ENCODE peak calls at places on chromosomes 11 and 22, in five cellular contexts. H is HepG2, D is osteoblast, F is GM23248, L is DND-41. K is an unnamed sample.

GRCh38 chr11:65593518-65594414 is 1.8 kb downstream of the KCNK7 start:
- DNase-seq in H (no peak), D (peak; percentile 98), F (no peak), L (peak; percentile 59), K (peak; percentile 57)

GRCh38 chr11:1225386-1226225 is 2.7 kb downstream of the MUC5B start:
- DNase-seq in H (no peak), D (peak; percentile 88), F (no peak), L (no peak), K (no peak)

GRCh38 chr11:94593030-94593429 is 25.9 kb downstream of the PIWIL4 start:
- DNase-seq in H (no peak), D (peak; percentile 58), F (peak; percentile 80), L (no peak), K (peak; percentile 3)

GRCh38 chr11:2521081-2521480 is 76.3 kb downstream of the KCNQ1 start:
- DNase-seq in H (no peak), D (peak; percentile 45), F (no peak), L (no peak), K (no peak)

GRCh38 chr11:130738618-130739017 is 177.7 kb downstream of the SNX19 start:
- DNase-seq in H (no peak), D (no peak), F (peak; percentile 59), L (no peak), K (peak; percentile 46)

GRCh38 chr22:48185071-48185470 is 1422.6 kb downstream of the TBC1D22A start:
- DNase-seq in H (no peak), D (no peak), F (no peak), L (no peak), K (no peak)

GRCh38 chr22:50301581-50301991 is 5.9 kb downstream of the PLXNB2 start:
- DNase-seq in H (no peak), D (no peak), F (no peak), L (no peak), K (no peak)

GRCh38 chr11:64711944-64712306 is 11.1 kb downstream of the NRXN2 start:
- DNase-seq in H (no peak), D (peak; percentile 77), F (no peak), L (no peak), K (no peak)

GRCh38 chr11:71486320-71486719 is 33.3 kb downstream of the NADSYN1 start:
- DNase-seq in H (no peak), D (no peak), F (no peak), L (no peak), K (no peak)

GRCh38 chr22:17921871-17922821 is 102.2 kb downstream of the MICAL3 start:
- DNase-seq in H (peak; percentile 45), D (peak; percentile 75), F (no peak), L (no peak), K (no peak)

GRCh38 chr11:68039526-68040086 is 781 bp downstream of the TCIRG1 start:
- DNase-seq in H (peak; percentile 63), D (peak; percentile 92), F (peak; percentile 30), L (no peak), K (no peak)

GRCh38 chr11:92628401-92629292 is 340.8 kb upstream of the MTNR1B start:
- DNase-seq in H (no peak), D (peak; percentile 58), F (peak; percentile 50), L (no peak), K (no peak)

GRCh38 chr11:62707277-62707771 is at the start of the genes BSCL2 and GNG3:
- DNase-seq in H (no peak), D (no peak), F (no peak), L (peak; percentile 40), K (no peak)

GRCh38 chr11:16226245-16226644 is 130.1 kb downstream of the SOX6 start:
- DNase-seq in H (peak; percentile 56), D (no peak), F (no peak), L (no peak), K (peak; percentile 67)

GRCh38 chr11:83403990-83404389 is 117.8 kb upstream of the CCDC90B start:
- DNase-seq in H (no peak), D (no peak), F (no peak), L (no peak), K (no peak)

GRCh38 chr11:133995066-133995465 is 38.3 kb upstream of the IGSF9B start:
- DNase-seq in H (no peak), D (no peak), F (no peak), L (no peak), K (no peak)

GRCh38 chr11:134411887-134412507 is at the start of gene B3GAT1:
- DNase-seq in H (no peak), D (peak; percentile 81), F (no peak), L (no peak), K (no peak)

GRCh38 chr11:119169272-119169719 is 771 bp downstream of the NLRX1 start:
- DNase-seq in H (peak; percentile 37), D (peak; percentile 94), F (peak; percentile 62), L (peak; percentile 35), K (no peak)

GRCh38 chr11:34329876-34330275 is 27.9 kb downstream of the ABTB2 start:
- DNase-seq in H (no peak), D (no peak), F (no peak), L (no peak), K (no peak)

GRCh38 chr11:45021692-45022130 is 71.0 kb upstream of the TP53I11 start:
- DNase-seq in H (no peak), D (peak; percentile 86), F (peak; percentile 95), L (peak; percentile 7), K (peak; percentile 53)

GRCh38 chr11:66902486-66903177 is 45.8 kb downstream of the LRFN4 start:
- DNase-seq in H (no peak), D (no peak), F (no peak), L (no peak), K (no peak)

GRCh38 chr22:46057206-46057605 is 80.2 kb upstream of the WNT7B start:
- DNase-seq in H (no peak), D (peak; percentile 83), F (peak; percentile 70), L (no peak), K (no peak)

GRCh38 chr11:20156280-20156875 is 3.9 kb downstream of the DBX1 start:
- DNase-seq in H (no peak), D (peak; percentile 42), F (no peak), L (no peak), K (no peak)

GRCh38 chr11:114233755-114234154 is 62.4 kb upstream of the NNMT start:
- DNase-seq in H (no peak), D (no peak), F (no peak), L (no peak), K (peak; percentile 32)

GRCh38 chr22:36467946-36468345 is 13.5 kb downstream of the TXN2 start:
- DNase-seq in H (no peak), D (peak; percentile 97), F (peak; percentile 89), L (peak; percentile 79), K (peak; percentile 98)
- H3K4me2 ChIP-seq in H (no peak overlapping the region), D (peak overlapping the region; percentile 74), F (peak overlapping the region; percentile 73), L (no peak overlapping the region), K (peak overlapping the region; percentile 7)

DNA sequence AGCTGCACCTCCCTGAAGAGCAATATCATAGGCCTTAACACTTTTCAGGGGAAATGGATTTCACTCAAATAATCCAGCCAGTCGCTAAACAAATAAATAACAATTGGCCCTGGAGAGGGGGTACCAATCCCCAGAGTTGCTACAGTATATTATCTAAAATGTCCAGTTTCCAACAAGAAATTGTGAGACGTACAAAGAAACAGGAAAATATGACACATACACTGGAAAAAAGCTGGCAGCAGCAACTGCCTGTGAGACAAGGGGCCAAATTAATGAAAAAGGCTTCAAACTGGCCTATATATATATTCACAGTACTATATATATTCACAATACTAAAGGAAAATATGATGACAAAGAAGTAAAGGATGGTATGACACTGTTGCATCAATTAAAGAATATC is 4.0 kb downstream of the NF2 start:
- DNase-seq in H (no peak), D (no peak), F (peak; percentile 50), L (no peak), K (no peak)
- H3K27ac ChIP-seq in H (no peak overlapping the region), D (no peak overlapping the region), F (no peak overlapping the region), L (no peak overlapping the region), K (no peak overlapping the region)

DNA sequence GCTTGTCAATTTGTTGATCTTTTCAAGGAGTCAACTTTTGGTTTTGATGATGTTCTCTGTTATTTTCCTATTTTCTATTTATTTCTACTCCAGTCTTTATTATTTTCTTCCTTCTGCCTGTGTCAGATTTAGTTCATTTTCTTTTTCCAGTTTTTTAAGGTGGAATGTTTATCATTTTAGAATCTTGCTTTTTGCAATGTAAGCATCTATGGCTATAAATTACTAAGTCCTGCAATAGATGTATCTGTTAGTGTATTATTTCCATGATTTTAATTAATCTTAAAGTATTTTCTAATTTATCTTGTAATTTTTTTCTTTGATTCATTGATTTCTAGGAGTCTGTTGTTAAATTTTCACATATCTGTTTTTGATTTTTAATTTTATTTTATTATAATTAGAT is 81.7 kb downstream of the ARHGAP8 start:
- DNase-seq in H (no peak), D (no peak), F (no peak), L (no peak), K (no peak)
- H3K4me2 ChIP-seq in H (no peak overlapping the region), D (no peak overlapping the region), F (no peak overlapping the region), L (no peak overlapping the region), K (no peak overlapping the region)

DNA sequence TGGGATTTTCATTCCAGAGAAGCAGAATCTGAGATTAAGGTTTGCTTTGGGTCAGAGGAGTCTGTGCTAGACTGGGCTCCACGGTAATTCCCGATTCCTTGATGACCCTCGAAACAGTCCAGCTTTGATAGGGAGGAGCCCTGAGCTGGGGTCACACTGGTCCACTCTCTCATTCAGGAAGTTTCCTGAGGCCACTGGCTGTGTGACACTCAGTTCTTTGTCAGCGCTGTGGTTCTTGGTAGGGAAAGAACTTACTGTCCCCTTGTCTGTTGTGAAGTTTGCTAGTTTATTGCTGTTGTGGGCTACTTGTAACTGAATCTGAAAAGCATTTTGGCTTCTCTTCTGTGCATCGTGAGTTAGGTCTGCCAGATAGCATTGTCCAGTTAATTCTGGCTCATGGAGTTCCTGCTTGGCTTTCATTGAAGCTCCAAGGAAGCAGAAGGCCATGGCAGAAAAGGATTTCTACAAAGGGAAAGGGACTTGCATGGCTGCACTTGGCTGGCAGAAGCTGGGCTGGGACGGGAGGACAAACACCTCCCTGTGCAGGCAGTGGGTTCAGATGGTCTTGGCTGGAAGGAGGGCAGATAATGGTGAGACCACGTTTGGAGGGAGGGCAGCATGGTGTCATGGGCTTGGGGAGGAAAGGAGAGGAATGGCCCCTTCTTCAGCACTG is 23.3 kb downstream of the BCR start:
- DNase-seq in H (no peak), D (no peak), F (no peak), L (no peak), K (no peak)
- H3K27ac ChIP-seq in H (no peak overlapping the region), D (no peak overlapping the region), F (peak overlapping the region; percentile 53), L (peak overlapping the region; percentile 18), K (no peak overlapping the region)

K was measured in mesenchymal stem cell.